ENCODE peak calls at places on chromosomes 2 and 18, in seven cellular contexts. P is thyroid gland, Q is vagina, F is HCT116, Y is IMR-90, J is Peyer's patch, A is upper lobe of left lung. S is an unnamed sample.

GRCh38 chr2:118255301-118255700 is 167.0 kb downstream of the INSIG2 start:
- DNase-seq in P (no peak), Q (no peak), F (no peak), Y (no peak), J (no peak), A (no peak), S (no peak)

GRCh38 chr2:60570281-60570680 is 16.8 kb upstream of the BCL11A start:
- DNase-seq in P (no peak), Q (no peak), F (no peak), Y (no peak), J (no peak), A (no peak), S (no peak)

GRCh38 chr2:10331702-10332401 is 29.1 kb downstream of the HPCAL1 start:
- DNase-seq in P (no peak), Q (no peak), F (no peak), Y (no peak), J (peak), A (peak), S (no peak)

GRCh38 chr2:218081063-218081462 is 12.0 kb downstream of the RUFY4 start:
- DNase-seq in P (no peak), Q (no peak), F (no peak), Y (no peak), J (no peak), A (no peak), S (peak)

GRCh38 chr2:201357216-201357615 is at the start of gene FLACC1:
- DNase-seq in P (peak), Q (no peak), F (peak), Y (peak), J (no peak), A (no peak), S (no peak)

GRCh38 chr18:48563027-48563426 is 24.2 kb downstream of the CTIF start:
- DNase-seq in P (no peak), Q (no peak), F (no peak), Y (peak), J (no peak), A (no peak), S (no peak)

GRCh38 chr2:119169717-119170116 is 11.2 kb upstream of the C1QL2 start:
- DNase-seq in P (no peak), Q (no peak), F (no peak), Y (no peak), J (no peak), A (no peak), S (no peak)

GRCh38 chr2:128069769-128070168 is 21.2 kb upstream of the UGGT1 start:
- DNase-seq in P (no peak), Q (no peak), F (no peak), Y (peak), J (no peak), A (no peak), S (no peak)

GRCh38 chr18:80175451-80176235 is 66.6 kb downstream of the ADNP2 start:
- DNase-seq in P (no peak), Q (no peak), F (no peak), Y (no peak), J (peak), A (peak), S (no peak)

GRCh38 chr2:148955798-148956197 is 80.8 kb downstream of the KIF5C start:
- DNase-seq in P (no peak), Q (no peak), F (no peak), Y (no peak), J (no peak), A (no peak), S (no peak)

GRCh38 chr2:142872900-142873724 is 4.4 kb upstream of the KYNU start:
- DNase-seq in P (no peak), Q (no peak), F (no peak), Y (peak), J (no peak), A (no peak), S (no peak)

GRCh38 chr2:193868833-193869232 is 1674.1 kb upstream of the TMEFF2 start:
- DNase-seq in P (no peak), Q (peak), F (no peak), Y (no peak), J (no peak), A (no peak), S (no peak)

GRCh38 chr2:221554769-221555510 is 17.2 kb downstream of the EPHA4 start:
- DNase-seq in P (no peak), Q (no peak), F (no peak), Y (peak), J (peak), A (no peak), S (no peak)

GRCh38 chr2:17300141-17300540 is 218.1 kb downstream of the RAD51AP2 start:
- DNase-seq in P (no peak), Q (no peak), F (no peak), Y (peak), J (no peak), A (no peak), S (no peak)

GRCh38 chr2:96163768-96164429 is 18.7 kb upstream of the DUSP2 start:
- DNase-seq in P (no peak), Q (peak), F (no peak), Y (no peak), J (peak), A (peak), S (peak)

GRCh38 chr2:219270055-219270372 is 9.2 kb upstream of the DNAJB2 start:
- DNase-seq in P (no peak), Q (no peak), F (no peak), Y (no peak), J (no peak), A (no peak), S (no peak)

GRCh38 chr2:233385489-233386044 is 31.3 kb downstream of the DGKD start:
- DNase-seq in P (no peak), Q (no peak), F (no peak), Y (no peak), J (no peak), A (no peak), S (no peak)

GRCh38 chr2:28810384-28811285 is at the start of gene SPDYA:
- DNase-seq in P (peak), Q (no peak), F (no peak), Y (peak), J (peak), A (peak), S (peak)

GRCh38 chr2:45643095-45643494 is 8.4 kb upstream of the PRKCE start:
- DNase-seq in P (no peak), Q (no peak), F (no peak), Y (no peak), J (no peak), A (no peak), S (no peak)

GRCh38 chr18:7454429-7454828 is 112.7 kb upstream of the PTPRM start:
- DNase-seq in P (no peak), Q (no peak), F (no peak), Y (no peak), J (no peak), A (no peak), S (no peak)

GRCh38 chr18:7457276-7457675 is 109.8 kb upstream of the PTPRM start:
- DNase-seq in P (peak), Q (no peak), F (no peak), Y (no peak), J (no peak), A (no peak), S (no peak)

GRCh38 chr18:7447629-7448028 is 119.5 kb upstream of the PTPRM start:
- DNase-seq in P (no peak), Q (no peak), F (no peak), Y (no peak), J (no peak), A (no peak), S (no peak)

GRCh38 chr18:7452331-7452730 is 114.8 kb upstream of the PTPRM start:
- DNase-seq in P (peak), Q (no peak), F (peak), Y (peak), J (no peak), A (peak), S (no peak)
- TF ChIP-seq CTCF in P (peak), Q (no peak), F (peak), Y (peak), J (peak), A (peak), S (no peak)

DNA sequence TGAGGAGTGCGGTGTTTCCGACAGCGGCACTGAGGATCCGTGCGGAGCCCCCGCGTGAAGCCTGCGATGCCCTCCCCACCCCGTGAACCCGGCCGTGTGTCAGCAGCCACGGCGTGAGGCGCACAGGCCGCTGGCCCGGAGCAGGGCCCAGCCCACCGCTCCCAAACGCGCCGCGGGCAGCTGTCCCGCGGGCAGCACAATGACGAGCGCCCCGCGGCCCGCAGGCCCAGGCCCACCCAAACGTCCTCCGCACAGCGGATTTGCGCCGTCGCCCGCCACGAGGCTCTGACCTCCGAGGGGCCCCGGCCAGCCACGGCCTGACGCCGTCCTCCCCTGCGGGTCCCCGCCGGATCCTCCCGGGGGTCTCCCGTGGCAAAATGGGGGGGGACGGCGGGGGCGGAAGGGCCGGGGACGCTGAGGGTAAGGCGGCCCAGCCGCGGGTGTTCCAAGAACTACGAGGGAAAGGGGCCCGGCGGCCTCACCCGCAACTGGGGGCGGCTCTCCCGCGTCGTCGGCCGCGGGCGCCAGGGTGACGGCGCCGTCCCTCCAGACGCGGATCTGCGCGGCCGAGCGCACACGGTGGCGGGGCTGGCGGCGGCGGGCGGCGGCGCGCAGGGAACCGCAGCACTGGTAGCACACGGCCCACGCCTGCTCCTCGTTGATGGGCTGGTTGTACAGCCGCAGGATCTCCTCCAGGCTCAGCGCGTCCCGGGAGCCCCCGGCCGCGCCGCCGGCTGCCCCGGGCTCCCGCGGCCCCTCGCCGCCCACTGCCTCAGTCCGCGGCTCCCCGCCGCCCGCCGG is 659 bp downstream of the SPIRE1 start:
- DNase-seq in P (peak), Q (no peak), F (no peak), Y (peak), J (no peak), A (peak), S (no peak)
- TF ChIP-seq POLR2A in P (peak), Q (peak), F (no peak), Y (peak), J (no peak), A (no peak), S (no peak)

GRCh38 chr18:60676807-60677206 is 304.2 kb upstream of the MC4R start:
- DNase-seq in P (no peak), Q (no peak), F (no peak), Y (no peak), J (no peak), A (no peak), S (no peak)
- TF ChIP-seq CTCF in P (no peak), Q (no peak), F (peak), Y (no peak), J (no peak), A (no peak), S (no peak)

GRCh38 chr2:99489758-99490087 is at the start of gene REV1:
- DNase-seq in P (no peak), Q (no peak), F (no peak), Y (no peak), J (no peak), A (no peak), S (no peak)

GRCh38 chr2:99488587-99488998 is 1.2 kb downstream of the REV1 start:
- DNase-seq in P (no peak), Q (no peak), F (no peak), Y (peak), J (no peak), A (peak), S (no peak)

GRCh38 chr2:99487906-99488305 is 1.9 kb downstream of the REV1 start:
- DNase-seq in P (no peak), Q (no peak), F (no peak), Y (peak), J (no peak), A (no peak), S (no peak)

GRCh38 chr2:99490088-99491065 is 560 bp upstream of the REV1 start:
- DNase-seq in P (peak), Q (no peak), F (peak), Y (peak), J (peak), A (peak), S (peak)

DNA sequence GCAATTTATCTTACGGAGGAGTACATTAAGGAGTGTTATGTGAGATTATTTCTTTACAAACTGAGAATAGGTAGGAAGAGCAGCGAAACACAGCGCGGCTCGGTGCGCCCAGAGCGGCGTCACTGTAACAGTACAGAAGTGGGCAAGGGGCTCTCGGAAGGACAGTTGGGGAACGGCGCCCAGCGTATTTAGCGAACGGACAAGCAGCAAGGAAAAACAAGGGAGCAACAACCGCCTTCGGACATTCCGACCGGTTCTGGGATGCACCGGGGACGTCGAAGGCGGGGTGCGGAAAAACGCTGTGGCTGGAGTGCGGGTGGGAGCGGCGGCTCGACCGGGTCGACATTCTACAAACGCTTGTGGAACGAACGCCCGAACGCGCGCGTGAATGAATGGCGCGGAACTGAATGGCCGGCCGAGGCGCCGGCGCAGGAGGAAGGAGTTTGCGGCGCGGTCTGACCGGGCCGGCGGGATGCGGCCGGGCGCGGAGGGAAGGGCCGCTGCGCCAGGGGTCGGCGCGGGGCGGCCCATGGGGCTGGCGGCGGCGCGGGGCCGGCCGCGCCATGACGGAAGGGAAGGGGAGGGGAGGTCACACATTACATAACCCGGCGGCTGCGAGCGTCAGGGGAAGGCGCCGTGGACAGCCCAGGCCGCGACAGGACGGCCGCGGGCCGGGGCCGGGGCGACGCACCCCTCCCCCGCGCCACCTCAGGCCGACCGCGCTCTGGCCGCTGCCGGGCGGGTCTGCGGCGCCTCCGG is 639 bp downstream of the REV1 start:
- DNase-seq in P (peak), Q (no peak), F (no peak), Y (peak), J (peak), A (peak), S (peak)
- TF ChIP-seq POLR2A in P (no peak), Q (no peak), F (no peak), Y (peak), J (no peak), A (no peak), S (no peak)